ENCODE peak calls at places on chromosomes 3 and 15, in eight cellular contexts. C, O, W, F, H, L, D and G are unnamed samples.

GRCh38 chr3:62007036-62007435 is 366.3 kb downstream of the FEZF2 start:
- DNase-seq in C (no peak), O (no peak), W (peak; percentile 33), F (no peak), H (no peak), L (no peak), D (no peak), G (peak; percentile 32)

GRCh38 chr15:93415576-93415975 is 326.6 kb upstream of the RGMA start:
- DNase-seq in C (no peak), O (no peak), W (no peak), F (no peak), H (no peak), L (no peak), D (no peak), G (no peak)

GRCh38 chr3:31077021-31077601 is 182.7 kb upstream of the GADL1 start:
- DNase-seq in C (no peak), O (no peak), W (peak; percentile 83), F (no peak), H (no peak), L (no peak), D (no peak), G (peak; percentile 52)

GRCh38 chr15:55743615-55743978 is 645 bp upstream of the PRTG start:
- DNase-seq in C (no peak), O (no peak), W (no peak), F (no peak), H (no peak), L (no peak), D (no peak), G (no peak)

GRCh38 chr3:12884104-12884742 is 42.9 kb upstream of the RPL32 start:
- DNase-seq in C (no peak), O (no peak), W (peak; percentile 74), F (peak; percentile 73), H (no peak), L (no peak), D (peak; percentile 35), G (peak; percentile 11)

GRCh38 chr15:60392986-60393811 is 4.6 kb downstream of the ANXA2 start:
- DNase-seq in C (no peak), O (no peak), W (peak; percentile 76), F (no peak), H (no peak), L (peak; percentile 88), D (peak; percentile 65), G (peak; percentile 97)

GRCh38 chr3:67601919-67602608 is 52.3 kb downstream of the SUCLG2 start:
- DNase-seq in C (no peak), O (no peak), W (no peak), F (no peak), H (no peak), L (no peak), D (no peak), G (no peak)

GRCh38 chr3:133124511-133124910 is 86.3 kb downstream of the TMEM108 start:
- DNase-seq in C (no peak), O (no peak), W (no peak), F (peak; percentile 28), H (no peak), L (no peak), D (no peak), G (no peak)

GRCh38 chr15:68433551-68433950 is 1.6 kb upstream of the ITGA11 start:
- DNase-seq in C (no peak), O (no peak), W (no peak), F (no peak), H (no peak), L (no peak), D (no peak), G (no peak)

GRCh38 chr15:57026016-57026602 is 107.7 kb downstream of the TCF12 start:
- DNase-seq in C (no peak), O (no peak), W (no peak), F (no peak), H (no peak), L (no peak), D (no peak), G (no peak)

GRCh38 chr3:17355591-17355990 is 386.8 kb downstream of the TBC1D5 start:
- DNase-seq in C (no peak), O (no peak), W (peak; percentile 50), F (no peak), H (no peak), L (no peak), D (no peak), G (peak; percentile 42)

GRCh38 chr15:75350601-75351331 is 3.9 kb downstream of the NEIL1 start:
- DNase-seq in C (no peak), O (peak; percentile 35), W (no peak), F (no peak), H (no peak), L (no peak), D (no peak), G (no peak)

GRCh38 chr15:65476942-65477341 is 40.5 kb downstream of the DPP8 start:
- DNase-seq in C (no peak), O (no peak), W (peak; percentile 12), F (no peak), H (no peak), L (no peak), D (peak; percentile 17), G (peak; percentile 67)

GRCh38 chr3:194379651-194380050 is 10.1 kb upstream of the LRRC15 start:
- DNase-seq in C (no peak), O (no peak), W (no peak), F (no peak), H (no peak), L (no peak), D (no peak), G (no peak)

GRCh38 chr15:80823995-80824394 is 44.8 kb downstream of the CEMIP start:
- DNase-seq in C (no peak), O (peak; percentile 37), W (no peak), F (no peak), H (no peak), L (no peak), D (no peak), G (no peak)

GRCh38 chr15:43911235-43911661 is 84.4 kb downstream of the WDR76 start:
- DNase-seq in C (no peak), O (no peak), W (peak; percentile 92), F (peak; percentile 49), H (no peak), L (no peak), D (no peak), G (peak; percentile 98)

GRCh38 chr3:65030847-65031463 is 343.2 kb upstream of the ADAMTS9 start:
- DNase-seq in C (no peak), O (no peak), W (peak; percentile 40), F (no peak), H (no peak), L (peak; percentile 5), D (no peak), G (no peak)

GRCh38 chr15:40936234-40936708 is 7.1 kb downstream of the DLL4 start:
- DNase-seq in C (no peak), O (no peak), W (no peak), F (no peak), H (no peak), L (no peak), D (no peak), G (no peak)

GRCh38 chr3:172749201-172749965 is 1.1 kb upstream of the ECT2 start:
- DNase-seq in C (no peak), O (peak; percentile 5), W (peak; percentile 76), F (no peak), H (no peak), L (peak; percentile 53), D (no peak), G (peak; percentile 93)

GRCh38 chr15:71529353-71529752 is 281.0 kb upstream of the NR2E3 start:
- DNase-seq in C (no peak), O (no peak), W (no peak), F (no peak), H (no peak), L (no peak), D (no peak), G (no peak)

GRCh38 chr3:10926441-10926830 is 66.1 kb upstream of the SLC6A1 start:
- DNase-seq in C (no peak), O (no peak), W (no peak), F (no peak), H (no peak), L (no peak), D (no peak), G (no peak)

GRCh38 chr3:56423537-56424209 is 44.6 kb downstream of the ERC2 start:
- DNase-seq in C (no peak), O (no peak), W (no peak), F (no peak), H (no peak), L (no peak), D (no peak), G (no peak)

GRCh38 chr3:23748398-23749110 is 57.2 kb upstream of the UBE2E1 start:
- DNase-seq in C (no peak), O (peak; percentile 45), W (peak; percentile 33), F (no peak), H (no peak), L (no peak), D (no peak), G (peak; percentile 37)

GRCh38 chr3:56277236-56277635 is 191.0 kb downstream of the ERC2 start:
- DNase-seq in C (no peak), O (no peak), W (no peak), F (no peak), H (no peak), L (no peak), D (no peak), G (no peak)

GRCh38 chr3:30448436-30448835 is 158.0 kb upstream of the TGFBR2 start:
- DNase-seq in C (no peak), O (no peak), W (peak; percentile 43), F (no peak), H (no peak), L (no peak), D (no peak), G (no peak)

GRCh38 chr3:134809412-134810051 is 14.5 kb downstream of the EPHB1 start:
- DNase-seq in C (no peak), O (no peak), W (no peak), F (no peak), H (no peak), L (no peak), D (no peak), G (no peak)

GRCh38 chr15:86854186-86854585 is 774.5 kb downstream of the AGBL1 start:
- DNase-seq in C (no peak), O (no peak), W (no peak), F (no peak), H (no peak), L (no peak), D (no peak), G (no peak)

GRCh38 chr3:44511238-44511567 is 33.7 kb upstream of the ZNF445 start:
- DNase-seq in C (no peak), O (no peak), W (no peak), F (no peak), H (no peak), L (no peak), D (no peak), G (no peak)

GRCh38 chr15:85723960-85724945 is 70.5 kb downstream of the KLHL25 start:
- DNase-seq in C (no peak), O (no peak), W (no peak), F (no peak), H (no peak), L (no peak), D (no peak), G (no peak)

GRCh38 chr3:8651418-8652322 is 7.1 kb upstream of the SSUH2 start:
- DNase-seq in C (no peak), O (no peak), W (no peak), F (no peak), H (no peak), L (no peak), D (no peak), G (no peak)

GRCh38 chr3:102038477-102039142 is 189.3 kb downstream of the NFKBIZ start:
- DNase-seq in C (no peak), O (peak; percentile 58), W (no peak), F (no peak), H (no peak), L (no peak), D (no peak), G (no peak)

GRCh38 chr3:170589113-170589512 is 3.2 kb upstream of the SLC7A14 start:
- DNase-seq in C (no peak), O (no peak), W (no peak), F (no peak), H (no peak), L (no peak), D (no peak), G (no peak)

GRCh38 chr3:156181509-156181908 is 61.1 kb downstream of the KCNAB1 start:
- DNase-seq in C (no peak), O (no peak), W (peak; percentile 7), F (no peak), H (no peak), L (no peak), D (no peak), G (no peak)

GRCh38 chr3:64837126-64837738 is 149.4 kb upstream of the ADAMTS9 start:
- DNase-seq in C (no peak), O (no peak), W (no peak), F (no peak), H (no peak), L (no peak), D (no peak), G (no peak)